ENCODE peak calls at places on chromosome 20, in ten cellular contexts. Q is OCI-LY7, V is A673, G is heart right ventricle, D is tibial artery, I is GM06990, J is AG09319, K is ovary, L is BJ, E is cardiac fibroblast. C is an unnamed sample.

GRCh38 chr20:19668406-19668805 is 89.7 kb upstream of the RIN2 start:
- DNase-seq in Q (no peak), K (no peak), I (no peak), D (no peak), V (no peak), G (no peak), E (no peak), L (no peak), J (no peak), C (no peak)

GRCh38 chr20:4814696-4815252 is 93.1 kb downstream of the PRND start:
- DNase-seq in L (no peak), K (no peak), D (peak; percentile 47), I (peak; percentile 88), E (no peak), J (no peak), G (no peak), V (no peak), Q (peak; percentile 87), C (no peak)

GRCh38 chr20:37297066-37297736 is 7.7 kb downstream of the MANBAL start:
- DNase-seq in D (no peak), E (peak; percentile 63), I (no peak), V (no peak), G (no peak), J (no peak), K (peak; percentile 44), L (peak; percentile 91), Q (no peak), C (peak; percentile 46)

GRCh38 chr20:63409834-63410435 is 48.8 kb upstream of the CHRNA4 start:
- DNase-seq in J (no peak), E (no peak), D (no peak), G (no peak), V (no peak), K (no peak), I (no peak), Q (no peak), L (no peak), C (no peak)

GRCh38 chr20:49987015-49987867 is 4.5 kb downstream of the SNAI1 start:
- DNase-seq in Q (no peak), J (no peak), I (no peak), E (peak; percentile 53), D (no peak), K (no peak), L (no peak), G (no peak), V (no peak), C (no peak)

GRCh38 chr20:33474963-33475362 is 14.9 kb upstream of the CBFA2T2 start:
- DNase-seq in L (no peak), J (no peak), E (no peak), I (no peak), G (no peak), V (no peak), D (no peak), K (no peak), Q (no peak), C (no peak)

GRCh38 chr20:41574802-41575389 is 43.3 kb downstream of the CHD6 start:
- DNase-seq in I (no peak), K (no peak), V (no peak), J (no peak), L (no peak), D (no peak), E (no peak), G (no peak), Q (no peak), C (no peak)

GRCh38 chr20:33488201-33488600 is 1.7 kb upstream of the CBFA2T2 start:
- DNase-seq in K (no peak), E (no peak), J (no peak), Q (no peak), V (no peak), L (no peak), I (no peak), G (no peak), D (no peak), C (no peak)

DNA sequence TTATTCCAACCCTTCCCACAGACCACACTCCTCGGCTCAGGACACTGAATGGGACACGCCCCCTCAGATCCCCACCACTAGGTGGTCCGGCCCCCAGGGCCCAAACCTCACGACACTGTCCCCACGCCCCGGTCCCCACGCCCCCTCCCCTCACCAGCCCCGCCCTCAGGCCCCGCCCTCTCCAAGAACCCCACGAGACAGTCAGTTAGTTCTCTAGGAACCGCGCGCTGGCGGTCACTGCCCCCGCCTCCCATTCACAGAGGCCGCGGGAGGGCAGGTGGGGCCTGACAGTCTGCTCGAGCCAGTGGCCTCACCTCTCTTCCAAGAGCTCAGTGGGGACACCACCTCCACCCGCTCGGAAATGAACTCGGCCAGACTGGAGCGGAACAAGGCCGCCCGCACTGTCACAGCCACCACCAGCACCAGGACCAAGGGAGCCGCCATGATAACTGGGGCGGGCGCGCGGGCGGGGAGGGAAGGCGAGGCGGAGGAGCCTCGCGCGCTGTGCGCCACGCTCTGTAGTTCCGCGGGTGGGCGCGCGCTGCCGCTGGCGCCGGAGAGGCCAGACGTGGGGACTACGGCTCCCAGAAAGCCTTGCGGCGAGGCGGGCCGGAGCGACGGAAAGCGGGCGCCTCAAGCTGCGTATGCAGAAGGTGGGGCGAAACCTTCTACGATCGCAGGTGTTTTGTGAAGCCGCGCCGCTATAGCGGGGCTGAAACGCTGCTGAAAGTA is at the start of gene PIGU:
- DNase-seq in Q (peak; percentile 97), D (peak; percentile 93), V (peak; percentile 98), L (peak; percentile 66), K (peak; percentile 90), J (peak; percentile 77), E (peak; percentile 93), G (peak; percentile 95), I (peak; percentile 99), C (peak; percentile 94)
- TF ChIP-seq CTCF in Q (no peak), D (peak; percentile 44), V (no peak), L (no peak), K (peak; percentile 21), J (no peak), E (no peak), G (peak; percentile 25), I (no peak), C (no peak)

GRCh38 chr20:57165427-57166004 is 100.9 kb downstream of the BMP7 start:
- DNase-seq in K (no peak), G (no peak), Q (no peak), I (no peak), J (no peak), E (no peak), L (no peak), D (no peak), V (no peak), C (no peak)

GRCh38 chr20:57167971-57168693 is 98.3 kb downstream of the BMP7 start:
- DNase-seq in J (no peak), K (no peak), Q (no peak), G (peak; percentile 42), I (no peak), D (no peak), V (peak; percentile 43), E (no peak), L (no peak), C (no peak)

GRCh38 chr20:57164872-57165271 is 101.6 kb downstream of the BMP7 start:
- DNase-seq in Q (no peak), E (no peak), V (no peak), G (no peak), K (no peak), L (no peak), D (no peak), I (no peak), J (no peak), C (no peak)

GRCh38 chr20:57167292-57167655 is 99.2 kb downstream of the BMP7 start:
- DNase-seq in V (no peak), I (no peak), J (no peak), Q (no peak), G (no peak), L (no peak), K (no peak), D (no peak), E (no peak), C (no peak)

GRCh38 chr20:57166568-57167291 is 99.7 kb downstream of the BMP7 start:
- DNase-seq in J (no peak), K (no peak), L (no peak), G (no peak), E (no peak), D (no peak), V (no peak), I (no peak), Q (no peak), C (no peak)
- TF ChIP-seq CTCF in J (no peak), K (no peak), L (no peak), G (no peak), E (no peak), D (no peak), V (no peak), I (no peak), Q (no peak), C (no peak)

GRCh38 chr20:3697588-3698235 is 14.7 kb downstream of the SIGLEC1 start:
- DNase-seq in I (no peak), L (no peak), D (no peak), E (no peak), G (no peak), V (no peak), J (no peak), Q (no peak), K (no peak), C (no peak)

GRCh38 chr20:3698511-3699436 is 13.6 kb downstream of the SIGLEC1 start:
- DNase-seq in D (no peak), G (no peak), V (no peak), K (no peak), E (no peak), Q (no peak), J (no peak), I (no peak), L (no peak), C (no peak)

GRCh38 chr20:3694864-3695263 is 13.1 kb upstream of the ADAM33 start:
- DNase-seq in J (no peak), I (no peak), V (no peak), L (no peak), E (no peak), K (no peak), G (no peak), Q (no peak), D (no peak), C (no peak)

GRCh38 chr20:3696745-3697587 is 15.2 kb upstream of the ADAM33 start:
- DNase-seq in D (no peak), E (no peak), V (no peak), K (no peak), Q (no peak), L (no peak), I (no peak), J (no peak), G (no peak), C (no peak)

GRCh38 chr20:3696200-3696599 is 14.4 kb upstream of the ADAM33 start:
- DNase-seq in K (no peak), E (peak; percentile 28), I (no peak), V (no peak), Q (no peak), G (no peak), L (no peak), J (no peak), D (no peak), C (no peak)
- TF ChIP-seq CTCF in K (no peak), E (peak; percentile 57), I (peak; percentile 48), V (peak; percentile 59), Q (peak; percentile 72), G (peak; percentile 38), L (peak; percentile 57), J (peak; percentile 28), D (no peak), C (peak; percentile 44)

DNA sequence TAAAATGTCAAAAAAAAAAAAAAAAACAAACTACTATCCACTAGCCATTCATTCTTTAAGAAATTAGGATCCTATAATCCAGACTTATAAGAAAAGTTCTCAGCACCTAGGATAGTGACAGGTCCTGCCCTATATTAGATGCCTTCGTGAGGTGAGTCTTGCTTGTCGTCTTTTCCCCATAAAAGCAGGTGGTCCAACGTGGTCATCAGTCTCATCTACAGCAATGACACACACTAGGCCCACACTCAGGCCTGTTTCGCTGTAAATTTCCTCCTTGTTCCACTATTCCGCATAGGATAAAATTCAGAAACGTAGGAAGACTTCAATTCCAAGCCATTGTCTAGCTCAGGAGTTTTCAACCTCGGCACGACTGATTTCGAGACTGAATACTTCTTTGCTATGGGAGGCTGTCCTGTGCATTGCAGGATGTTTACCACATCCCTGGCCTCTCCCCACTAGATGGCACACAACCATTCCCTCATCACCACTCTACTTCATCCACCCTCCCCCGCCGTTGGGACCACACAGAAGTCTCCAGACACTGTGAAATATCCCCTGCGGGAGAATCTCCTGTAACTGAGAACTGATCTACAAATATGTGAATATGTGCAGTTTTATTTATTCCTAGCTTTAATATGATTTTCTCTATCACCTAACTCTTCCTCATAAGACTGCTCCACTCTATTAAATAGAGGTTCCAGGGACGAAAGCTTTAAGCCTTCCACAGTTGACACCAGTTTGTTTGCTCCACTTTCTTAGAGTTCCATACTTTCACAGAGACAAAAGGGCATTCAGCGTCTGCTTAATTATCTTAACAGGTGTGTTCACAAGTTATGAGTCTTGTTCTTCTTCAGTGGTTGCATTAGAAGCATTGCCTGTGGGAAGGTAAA is 346.3 kb downstream of the BMP2 start:
- DNase-seq in L (no peak), I (no peak), Q (peak; percentile 37), J (peak; percentile 10), D (no peak), V (peak; percentile 33), E (peak; percentile 65), G (peak; percentile 17), K (no peak), C (peak; percentile 70)
- TF ChIP-seq CTCF in L (peak; percentile 22), I (no peak), Q (peak; percentile 71), J (peak; percentile 66), D (no peak), V (peak; percentile 39), E (peak; percentile 63), G (peak; percentile 54), K (no peak), C (peak; percentile 67)